ENCODE peak calls at places on chromosomes 4 and X, in nine cellular contexts. One of them, this sample, is unnamed. For H4K20me1, the result is how much of the 10 kb centered on the place peaks cover.

GRCh38 chr4:112532267-112532666 is 16.3 kb upstream of the NEUROG2 start:
- DNase-seq in fibroblast of lung: peak
- DNase-seq in mammary epithelial cell: peak
- DNase-seq in endothelial cell of umbilical vein: no peak
- DNase-seq in GM23248: peak
- DNase-seq in Karpas-422: no peak
- DNase-seq in MM.1S: no peak
- DNase-seq in IMR-90: peak
- DNase-seq in SK-N-SH: no peak
- DNase-seq in this sample: no peak

GRCh38 chrX:118974908-118975671 is 672 bp downstream of the LONRF3 start:
- DNase-seq in fibroblast of lung: peak
- DNase-seq in mammary epithelial cell: no peak
- DNase-seq in endothelial cell of umbilical vein: peak
- DNase-seq in GM23248: peak
- DNase-seq in Karpas-422: no peak
- DNase-seq in MM.1S: peak
- DNase-seq in IMR-90: no peak
- DNase-seq in SK-N-SH: peak
- DNase-seq in this sample: peak

GRCh38 chr4:82776925-82777542 is 21.6 kb downstream of the SCD5 start:
- DNase-seq in fibroblast of lung: peak
- DNase-seq in mammary epithelial cell: no peak
- DNase-seq in endothelial cell of umbilical vein: no peak
- DNase-seq in GM23248: peak
- DNase-seq in Karpas-422: peak
- DNase-seq in MM.1S: no peak
- DNase-seq in IMR-90: peak
- DNase-seq in SK-N-SH: no peak
- DNase-seq in this sample: no peak

GRCh38 chr4:7973545-7973981 is 33.9 kb upstream of the AFAP1 start:
- DNase-seq in fibroblast of lung: peak
- DNase-seq in mammary epithelial cell: peak
- DNase-seq in endothelial cell of umbilical vein: no peak
- DNase-seq in GM23248: peak
- DNase-seq in Karpas-422: no peak
- DNase-seq in MM.1S: no peak
- DNase-seq in IMR-90: peak
- DNase-seq in SK-N-SH: no peak
- DNase-seq in this sample: no peak

GRCh38 chr4:76947369-76947768 is 2.2 kb upstream of the SEPTIN11 start:
- DNase-seq in fibroblast of lung: no peak
- DNase-seq in mammary epithelial cell: no peak
- DNase-seq in endothelial cell of umbilical vein: no peak
- DNase-seq in GM23248: no peak
- DNase-seq in Karpas-422: peak
- DNase-seq in MM.1S: no peak
- DNase-seq in IMR-90: no peak
- DNase-seq in SK-N-SH: no peak
- DNase-seq in this sample: no peak

GRCh38 chr4:167232805-167233522 is 1.3 kb downstream of the SPOCK3 start:
- DNase-seq in fibroblast of lung: no peak
- DNase-seq in mammary epithelial cell: no peak
- DNase-seq in endothelial cell of umbilical vein: no peak
- DNase-seq in GM23248: no peak
- DNase-seq in Karpas-422: no peak
- DNase-seq in MM.1S: no peak
- DNase-seq in IMR-90: no peak
- DNase-seq in SK-N-SH: no peak
- DNase-seq in this sample: peak

GRCh38 chr4:40976343-40976742 is 226.6 kb downstream of the NSUN7 start:
- DNase-seq in fibroblast of lung: peak
- DNase-seq in mammary epithelial cell: peak
- DNase-seq in endothelial cell of umbilical vein: peak
- DNase-seq in GM23248: peak
- DNase-seq in Karpas-422: peak
- DNase-seq in MM.1S: peak
- DNase-seq in IMR-90: peak
- DNase-seq in SK-N-SH: peak
- DNase-seq in this sample: peak

GRCh38 chr4:52641853-52642563 is 17.1 kb downstream of the USP46 start:
- DNase-seq in fibroblast of lung: peak
- DNase-seq in mammary epithelial cell: peak
- DNase-seq in endothelial cell of umbilical vein: peak
- DNase-seq in GM23248: peak
- DNase-seq in Karpas-422: no peak
- DNase-seq in MM.1S: no peak
- DNase-seq in IMR-90: peak
- DNase-seq in SK-N-SH: no peak
- DNase-seq in this sample: no peak

GRCh38 chr4:54099959-54100606 is at the start of gene GSX2:
- DNase-seq in fibroblast of lung: no peak
- DNase-seq in mammary epithelial cell: peak
- DNase-seq in endothelial cell of umbilical vein: no peak
- DNase-seq in GM23248: peak
- DNase-seq in Karpas-422: peak
- DNase-seq in MM.1S: no peak
- DNase-seq in IMR-90: no peak
- DNase-seq in SK-N-SH: peak
- DNase-seq in this sample: peak

GRCh38 chrX:132609449-132609848 is 120.6 kb upstream of the MBNL3 start:
- DNase-seq in fibroblast of lung: no peak
- DNase-seq in mammary epithelial cell: no peak
- DNase-seq in endothelial cell of umbilical vein: no peak
- DNase-seq in GM23248: no peak
- DNase-seq in Karpas-422: no peak
- DNase-seq in MM.1S: no peak
- DNase-seq in IMR-90: no peak
- DNase-seq in SK-N-SH: no peak
- DNase-seq in this sample: no peak

GRCh38 chr4:121370729-121371325 is 10.0 kb downstream of the QRFPR start:
- DNase-seq in fibroblast of lung: peak
- DNase-seq in mammary epithelial cell: peak
- DNase-seq in endothelial cell of umbilical vein: peak
- DNase-seq in GM23248: peak
- DNase-seq in Karpas-422: peak
- DNase-seq in MM.1S: peak
- DNase-seq in IMR-90: peak
- DNase-seq in SK-N-SH: peak
- DNase-seq in this sample: peak

GRCh38 chr4:138961687-138962086 is 53.9 kb upstream of the NOCT start:
- DNase-seq in fibroblast of lung: no peak
- DNase-seq in mammary epithelial cell: no peak
- DNase-seq in endothelial cell of umbilical vein: no peak
- DNase-seq in GM23248: no peak
- DNase-seq in Karpas-422: no peak
- DNase-seq in MM.1S: no peak
- DNase-seq in IMR-90: no peak
- DNase-seq in SK-N-SH: no peak
- DNase-seq in this sample: no peak

GRCh38 chr4:81207793-81208192 is 7.2 kb downstream of the PRKG2 start:
- DNase-seq in fibroblast of lung: peak
- DNase-seq in mammary epithelial cell: peak
- DNase-seq in endothelial cell of umbilical vein: no peak
- DNase-seq in GM23248: peak
- DNase-seq in Karpas-422: no peak
- DNase-seq in MM.1S: no peak
- DNase-seq in IMR-90: peak
- DNase-seq in SK-N-SH: no peak
- DNase-seq in this sample: no peak

GRCh38 chr4:122787940-122788339 is 38.7 kb upstream of the FGF2 start:
- DNase-seq in fibroblast of lung: no peak
- DNase-seq in mammary epithelial cell: no peak
- DNase-seq in endothelial cell of umbilical vein: no peak
- DNase-seq in GM23248: no peak
- DNase-seq in Karpas-422: no peak
- DNase-seq in MM.1S: no peak
- DNase-seq in IMR-90: no peak
- DNase-seq in SK-N-SH: no peak
- DNase-seq in this sample: no peak

GRCh38 chr4:186845137-186845842 is 121.6 kb upstream of the FAT1 start:
- DNase-seq in fibroblast of lung: peak
- DNase-seq in mammary epithelial cell: peak
- DNase-seq in endothelial cell of umbilical vein: peak
- DNase-seq in GM23248: peak
- DNase-seq in Karpas-422: no peak
- DNase-seq in MM.1S: no peak
- DNase-seq in IMR-90: peak
- DNase-seq in SK-N-SH: no peak
- DNase-seq in this sample: no peak

GRCh38 chrX:17669458-17669857 is 67.8 kb upstream of the SCML1 start:
- DNase-seq in fibroblast of lung: no peak
- DNase-seq in mammary epithelial cell: no peak
- DNase-seq in endothelial cell of umbilical vein: no peak
- DNase-seq in GM23248: no peak
- DNase-seq in Karpas-422: no peak
- DNase-seq in MM.1S: no peak
- DNase-seq in IMR-90: no peak
- DNase-seq in SK-N-SH: no peak
- DNase-seq in this sample: no peak

GRCh38 chr4:159267940-159268327 is 165.1 kb downstream of the RAPGEF2 start:
- DNase-seq in fibroblast of lung: peak
- DNase-seq in mammary epithelial cell: no peak
- DNase-seq in endothelial cell of umbilical vein: no peak
- DNase-seq in GM23248: peak
- DNase-seq in Karpas-422: no peak
- DNase-seq in MM.1S: no peak
- DNase-seq in IMR-90: no peak
- DNase-seq in SK-N-SH: no peak
- DNase-seq in this sample: no peak

GRCh38 chr4:32462944-32463343 is 1742.8 kb downstream of the PCDH7 start:
- DNase-seq in fibroblast of lung: peak
- DNase-seq in mammary epithelial cell: no peak
- DNase-seq in endothelial cell of umbilical vein: peak
- DNase-seq in GM23248: peak
- DNase-seq in Karpas-422: peak
- DNase-seq in MM.1S: peak
- DNase-seq in IMR-90: peak
- DNase-seq in SK-N-SH: no peak
- DNase-seq in this sample: peak

GRCh38 chr4:74097631-74098550 is 1.1 kb downstream of the CXCL2 start:
- DNase-seq in fibroblast of lung: no peak
- DNase-seq in mammary epithelial cell: peak
- DNase-seq in endothelial cell of umbilical vein: peak
- DNase-seq in GM23248: peak
- DNase-seq in Karpas-422: no peak
- DNase-seq in MM.1S: no peak
- DNase-seq in IMR-90: no peak
- DNase-seq in SK-N-SH: no peak
- DNase-seq in this sample: no peak

GRCh38 chrX:26914232-26914631 is 548.9 kb downstream of the PPP4R3C start:
- DNase-seq in fibroblast of lung: peak
- DNase-seq in mammary epithelial cell: no peak
- DNase-seq in endothelial cell of umbilical vein: peak
- DNase-seq in GM23248: peak
- DNase-seq in Karpas-422: no peak
- DNase-seq in MM.1S: no peak
- DNase-seq in IMR-90: no peak
- DNase-seq in SK-N-SH: no peak
- DNase-seq in this sample: no peak

GRCh38 chr4:68874507-68874906 is 58.7 kb downstream of the UGT2B10 start:
- DNase-seq in fibroblast of lung: no peak
- DNase-seq in mammary epithelial cell: peak
- DNase-seq in endothelial cell of umbilical vein: no peak
- DNase-seq in GM23248: no peak
- DNase-seq in Karpas-422: no peak
- DNase-seq in MM.1S: no peak
- DNase-seq in IMR-90: no peak
- DNase-seq in SK-N-SH: no peak
- DNase-seq in this sample: no peak

GRCh38 chr4:62544428-62544827 is 1344.3 kb downstream of the ADGRL3 start:
- DNase-seq in fibroblast of lung: peak
- DNase-seq in mammary epithelial cell: peak
- DNase-seq in endothelial cell of umbilical vein: no peak
- DNase-seq in GM23248: no peak
- DNase-seq in Karpas-422: no peak
- DNase-seq in MM.1S: no peak
- DNase-seq in IMR-90: no peak
- DNase-seq in SK-N-SH: no peak
- DNase-seq in this sample: no peak
- H3K9ac ChIP-seq in fibroblast of lung: no peak
- H3K9ac ChIP-seq in mammary epithelial cell: no peak
- H3K9ac ChIP-seq in endothelial cell of umbilical vein: no peak
- H3K9ac ChIP-seq in GM23248: no peak
- H3K9ac ChIP-seq in Karpas-422: no peak
- H3K9ac ChIP-seq in MM.1S: no peak
- H3K9ac ChIP-seq in IMR-90: no peak
- H3K9ac ChIP-seq in SK-N-SH: no peak
- H3K9ac ChIP-seq in this sample: no peak

DNA sequence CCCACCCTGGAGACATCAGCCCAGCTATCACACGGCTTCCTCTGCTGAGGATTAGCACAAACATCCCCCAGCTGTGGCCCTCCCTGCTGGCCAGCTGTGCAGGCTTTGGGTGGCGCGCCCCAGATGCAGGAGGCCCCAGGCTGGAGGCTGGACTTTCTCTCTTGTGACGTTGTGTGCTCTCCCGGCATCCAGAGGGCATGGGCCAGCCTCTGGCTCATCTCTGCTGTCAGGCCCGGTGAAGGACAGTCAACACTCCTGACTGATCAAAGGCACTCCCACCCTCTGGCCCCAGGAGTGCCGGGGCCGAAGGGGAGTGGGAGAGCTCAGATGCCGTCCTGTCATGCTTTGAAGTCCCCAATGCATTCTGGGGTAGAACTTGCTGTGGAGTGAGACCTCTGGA is 29.9 kb upstream of the PJA1 start:
- DNase-seq in fibroblast of lung: no peak
- DNase-seq in mammary epithelial cell: no peak
- DNase-seq in endothelial cell of umbilical vein: no peak
- DNase-seq in GM23248: no peak
- DNase-seq in Karpas-422: no peak
- DNase-seq in MM.1S: no peak
- DNase-seq in IMR-90: no peak
- DNase-seq in SK-N-SH: peak
- DNase-seq in this sample: no peak
- H3K4me3 ChIP-seq in fibroblast of lung: no peak
- H3K4me3 ChIP-seq in mammary epithelial cell: no peak
- H3K4me3 ChIP-seq in endothelial cell of umbilical vein: no peak
- H3K4me3 ChIP-seq in GM23248: no peak
- H3K4me3 ChIP-seq in Karpas-422: no peak
- H3K4me3 ChIP-seq in MM.1S: no peak
- H3K4me3 ChIP-seq in IMR-90: no peak
- H3K4me3 ChIP-seq in SK-N-SH: no peak
- H3K4me3 ChIP-seq in this sample: no peak

GRCh38 chrX:47172971-47173792 is 20.4 kb upstream of the UBA1 start:
- DNase-seq in fibroblast of lung: no peak
- DNase-seq in mammary epithelial cell: no peak
- DNase-seq in endothelial cell of umbilical vein: no peak
- DNase-seq in GM23248: no peak
- DNase-seq in Karpas-422: no peak
- DNase-seq in MM.1S: no peak
- DNase-seq in IMR-90: no peak
- DNase-seq in SK-N-SH: no peak
- DNase-seq in this sample: no peak
- H4K20me1 ChIP-seq in fibroblast of lung: under half
- H4K20me1 ChIP-seq in mammary epithelial cell: under half
- H4K20me1 ChIP-seq in endothelial cell of umbilical vein: under half
- H4K20me1 ChIP-seq in GM23248: under half
- H4K20me1 ChIP-seq in Karpas-422: under half
- H4K20me1 ChIP-seq in MM.1S: under half
- H4K20me1 ChIP-seq in IMR-90: under half
- H4K20me1 ChIP-seq in SK-N-SH: under half
- H4K20me1 ChIP-seq in this sample: under half

GRCh38 chr4:98446499-98447375 is 185.6 kb downstream of the RAP1GDS1 start:
- DNase-seq in fibroblast of lung: peak
- DNase-seq in mammary epithelial cell: peak
- DNase-seq in endothelial cell of umbilical vein: no peak
- DNase-seq in GM23248: peak
- DNase-seq in Karpas-422: no peak
- DNase-seq in MM.1S: peak
- DNase-seq in IMR-90: peak
- DNase-seq in SK-N-SH: no peak
- DNase-seq in this sample: no peak
- H3K9ac ChIP-seq in fibroblast of lung: no peak
- H3K9ac ChIP-seq in mammary epithelial cell: peak
- H3K9ac ChIP-seq in endothelial cell of umbilical vein: no peak
- H3K9ac ChIP-seq in GM23248: no peak
- H3K9ac ChIP-seq in Karpas-422: no peak
- H3K9ac ChIP-seq in MM.1S: no peak
- H3K9ac ChIP-seq in IMR-90: no peak
- H3K9ac ChIP-seq in SK-N-SH: no peak
- H3K9ac ChIP-seq in this sample: no peak

This sample was measured in neural progenitor cell.